ENCODE peak calls at places on chromosomes 1 and 21, in five cellular contexts. Y is DND-41, M is fibroblast of lung, L is K562, W is PC-3. E is an unnamed sample.

GRCh38 chr1:78005755-78006154 is 1.0 kb downstream of the DNAJB4 start:
- DNase-seq in Y (no peak), M (peak), L (peak), W (peak), E (no peak)

GRCh38 chr1:156709743-156710489 is 4.5 kb upstream of the CRABP2 start:
- DNase-seq in Y (no peak), M (peak), L (no peak), W (peak), E (peak)

GRCh38 chr1:90964444-90965035 is 57.3 kb downstream of the ZNF644 start:
- DNase-seq in Y (no peak), M (peak), L (peak), W (peak), E (no peak)

GRCh38 chr1:246782120-246782900 is 58.1 kb downstream of the SCCPDH start:
- DNase-seq in Y (peak), M (peak), L (peak), W (peak), E (no peak)

GRCh38 chr1:155272466-155273133 is 704 bp downstream of the CLK2 start:
- DNase-seq in Y (no peak), M (peak), L (no peak), W (peak), E (no peak)

GRCh38 chr1:93620169-93620840 is 61.3 kb downstream of the BCAR3 start:
- DNase-seq in Y (no peak), M (peak), L (no peak), W (no peak), E (no peak)

GRCh38 chr1:183285746-183286145 is 99.7 kb downstream of the LAMC2 start:
- DNase-seq in Y (no peak), M (no peak), L (no peak), W (no peak), E (no peak)

GRCh38 chr21:39238275-39238674 is 55.0 kb upstream of the PSMG1 start:
- DNase-seq in Y (no peak), M (peak), L (no peak), W (no peak), E (no peak)

GRCh38 chr1:233543338-233544255 is 70.3 kb upstream of the KCNK1 start:
- DNase-seq in Y (no peak), M (peak), L (peak), W (peak), E (peak)

GRCh38 chr1:171142451-171143121 is 42.5 kb upstream of the FMO2 start:
- DNase-seq in Y (no peak), M (peak), L (no peak), W (no peak), E (no peak)

GRCh38 chr1:152876827-152877226 is 1.3 kb upstream of the SMCP start:
- DNase-seq in Y (no peak), M (no peak), L (no peak), W (no peak), E (no peak)

GRCh38 chr1:2894381-2895041 is 93.0 kb upstream of the TTC34 start:
- DNase-seq in Y (no peak), M (no peak), L (no peak), W (no peak), E (no peak)

GRCh38 chr1:204806943-204807624 is 63.6 kb upstream of the NFASC start:
- DNase-seq in Y (peak), M (peak), L (peak), W (peak), E (peak)

GRCh38 chr1:147334292-147334691 is 91.8 kb downstream of the CHD1L start:
- DNase-seq in Y (no peak), M (no peak), L (peak), W (no peak), E (no peak)

GRCh38 chr21:38821248-38821647 is 15.5 kb downstream of the ETS2 start:
- DNase-seq in Y (no peak), M (no peak), L (no peak), W (no peak), E (no peak)

GRCh38 chr21:37737497-37737896 is 178.8 kb downstream of the KCNJ6 start:
- DNase-seq in Y (no peak), M (no peak), L (no peak), W (no peak), E (no peak)

GRCh38 chr1:207069858-207070506 is 16.9 kb downstream of the PFKFB2 start:
- DNase-seq in Y (no peak), M (no peak), L (no peak), W (no peak), E (no peak)

GRCh38 chr1:88462481-88463261 is 221.4 kb upstream of the PKN2 start:
- DNase-seq in Y (no peak), M (peak), L (no peak), W (peak), E (no peak)

GRCh38 chr1:185896863-185897262 is 162.7 kb downstream of the HMCN1 start:
- DNase-seq in Y (no peak), M (peak), L (no peak), W (no peak), E (no peak)

GRCh38 chr1:177278626-177279390 is 108.0 kb downstream of the BRINP2 start:
- DNase-seq in Y (no peak), M (peak), L (peak), W (no peak), E (no peak)

GRCh38 chr1:184387871-184388670 is 1.2 kb downstream of the C1orf21 start:
- DNase-seq in Y (no peak), M (peak), L (no peak), W (peak), E (peak)

GRCh38 chr1:32045770-32046169 is 27.0 kb upstream of the TMEM39B start:
- DNase-seq in Y (no peak), M (no peak), L (no peak), W (no peak), E (no peak)

GRCh38 chr1:165474196-165474595 is 29.3 kb upstream of the RXRG start:
- DNase-seq in Y (no peak), M (no peak), L (no peak), W (no peak), E (no peak)

GRCh38 chr21:37562920-37563640 is 196.5 kb downstream of the DYRK1A start:
- DNase-seq in Y (no peak), M (no peak), L (peak), W (no peak), E (no peak)

GRCh38 chr1:48996311-48996710 is 219.6 kb upstream of the BEND5 start:
- DNase-seq in Y (no peak), M (no peak), L (no peak), W (no peak), E (no peak)

GRCh38 chr1:37567023-37567422 is 10.3 kb downstream of the DNALI1 start:
- DNase-seq in Y (no peak), M (no peak), L (no peak), W (no peak), E (no peak)

GRCh38 chr1:92736395-92736794 is 48.5 kb downstream of the EVI5 start:
- DNase-seq in Y (no peak), M (no peak), L (peak), W (peak), E (peak)

GRCh38 chr1:235881930-235882700 is 15.4 kb upstream of the LYST start:
- DNase-seq in Y (no peak), M (no peak), L (no peak), W (no peak), E (no peak)

GRCh38 chr1:235883261-235883927 is 16.7 kb upstream of the LYST start:
- DNase-seq in Y (no peak), M (peak), L (no peak), W (peak), E (peak)

GRCh38 chr1:235878082-235878781 is 11.5 kb upstream of the LYST start:
- DNase-seq in Y (no peak), M (no peak), L (no peak), W (no peak), E (no peak)

GRCh38 chr1:235885654-235886238 is 19.0 kb upstream of the LYST start:
- DNase-seq in Y (no peak), M (no peak), L (no peak), W (no peak), E (no peak)

DNA sequence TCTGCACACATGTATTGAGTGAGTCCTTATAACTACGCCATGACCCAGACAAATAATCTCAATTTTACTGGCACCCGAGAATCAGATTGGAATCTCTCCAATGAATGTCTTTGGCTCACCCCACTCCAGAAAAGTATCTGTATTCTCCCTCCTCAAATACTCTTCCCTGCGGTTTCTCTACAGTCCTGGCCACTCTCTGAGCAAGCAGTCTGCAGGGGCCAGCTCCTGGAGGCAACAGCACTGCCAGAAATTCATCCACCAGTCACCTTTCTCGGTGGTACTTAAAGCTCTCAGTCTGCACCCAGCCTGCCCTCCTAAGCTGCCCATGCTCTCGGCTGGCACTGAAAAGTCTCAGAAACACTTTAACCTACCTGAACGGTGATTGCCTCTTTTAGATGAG is 16.1 kb upstream of the LYST start:
- DNase-seq in Y (no peak), M (peak), L (no peak), W (no peak), E (no peak)
- H3K4me3 ChIP-seq in Y (no peak), M (peak), L (no peak), W (no peak), E (peak)

DNA sequence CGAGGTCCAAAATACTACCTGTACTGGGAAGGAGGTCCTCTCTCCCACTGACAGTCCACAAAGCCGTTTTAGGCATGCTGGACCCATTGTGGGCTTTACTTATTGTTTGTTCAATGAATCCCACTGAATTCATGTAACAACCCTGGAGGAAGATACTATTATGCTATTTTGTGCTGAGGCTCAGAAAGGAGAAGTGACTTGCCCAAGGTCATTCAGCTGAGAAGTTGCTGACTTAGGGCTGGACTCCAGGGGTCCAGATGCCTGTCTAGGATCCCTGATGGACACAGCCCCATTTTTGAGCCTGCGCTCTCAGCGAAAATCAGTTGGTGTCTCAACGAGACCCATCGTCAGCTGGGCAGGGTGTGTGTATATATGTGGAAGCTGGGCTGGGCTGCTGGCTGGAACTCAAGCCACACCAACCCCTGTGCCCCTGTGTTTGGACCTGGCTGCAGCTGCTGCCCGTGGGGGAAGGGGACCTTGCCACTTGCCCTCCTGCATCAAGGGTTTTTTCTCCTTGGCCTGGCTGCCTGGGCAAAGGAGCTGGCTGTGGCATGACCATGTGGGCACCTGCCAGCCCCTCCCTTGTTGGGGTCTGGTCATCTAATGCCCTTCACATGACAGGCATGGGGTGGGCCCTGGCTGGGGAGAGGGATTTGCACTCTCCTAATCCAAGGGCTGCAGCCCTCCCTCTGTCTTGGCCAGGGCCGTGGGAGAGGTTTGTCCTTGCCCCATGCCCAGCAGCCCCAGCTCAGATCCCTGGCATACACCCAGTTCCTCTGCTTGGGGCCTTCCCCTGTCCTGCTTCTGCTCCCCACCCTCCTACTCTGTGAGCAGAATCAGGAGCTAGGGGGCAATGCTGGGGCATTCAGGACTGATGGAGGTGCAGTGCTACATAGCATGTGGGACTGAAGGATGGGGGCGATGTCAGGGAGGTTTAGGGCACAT is 15.1 kb downstream of the KCNQ4 start:
- DNase-seq in Y (no peak), M (no peak), L (no peak), W (no peak), E (no peak)
- H3K4me2 ChIP-seq in Y (no peak), M (no peak), L (no peak), W (no peak), E (no peak)

GRCh38 chr1:118979754-118980270 is 8.3 kb downstream of the TBX15 start:
- DNase-seq in Y (no peak), M (no peak), L (no peak), W (no peak), E (no peak)
- TF ChIP-seq EZH2 in Y (no peak), M (peak), L (no peak), W (no peak), E (no peak)

GRCh38 chr1:223133301-223133823 is 9.7 kb downstream of the TLR5 start:
- DNase-seq in Y (no peak), M (no peak), L (no peak), W (no peak), E (no peak)
- H3K4me3 ChIP-seq in Y (no peak), M (no peak), L (no peak), W (peak), E (peak)

GRCh38 chr21:30468912-30469812 is 11.0 kb downstream of the KRTAP19-1 start:
- DNase-seq in Y (no peak), M (no peak), L (no peak), W (no peak), E (no peak)

GRCh38 chr21:30463713-30464112 is 16.5 kb downstream of the KRTAP19-1 start:
- DNase-seq in Y (no peak), M (no peak), L (no peak), W (peak), E (no peak)
- H3K4me2 ChIP-seq in Y (no peak), M (no peak), L (no peak), W (no peak), E (no peak)

DNA sequence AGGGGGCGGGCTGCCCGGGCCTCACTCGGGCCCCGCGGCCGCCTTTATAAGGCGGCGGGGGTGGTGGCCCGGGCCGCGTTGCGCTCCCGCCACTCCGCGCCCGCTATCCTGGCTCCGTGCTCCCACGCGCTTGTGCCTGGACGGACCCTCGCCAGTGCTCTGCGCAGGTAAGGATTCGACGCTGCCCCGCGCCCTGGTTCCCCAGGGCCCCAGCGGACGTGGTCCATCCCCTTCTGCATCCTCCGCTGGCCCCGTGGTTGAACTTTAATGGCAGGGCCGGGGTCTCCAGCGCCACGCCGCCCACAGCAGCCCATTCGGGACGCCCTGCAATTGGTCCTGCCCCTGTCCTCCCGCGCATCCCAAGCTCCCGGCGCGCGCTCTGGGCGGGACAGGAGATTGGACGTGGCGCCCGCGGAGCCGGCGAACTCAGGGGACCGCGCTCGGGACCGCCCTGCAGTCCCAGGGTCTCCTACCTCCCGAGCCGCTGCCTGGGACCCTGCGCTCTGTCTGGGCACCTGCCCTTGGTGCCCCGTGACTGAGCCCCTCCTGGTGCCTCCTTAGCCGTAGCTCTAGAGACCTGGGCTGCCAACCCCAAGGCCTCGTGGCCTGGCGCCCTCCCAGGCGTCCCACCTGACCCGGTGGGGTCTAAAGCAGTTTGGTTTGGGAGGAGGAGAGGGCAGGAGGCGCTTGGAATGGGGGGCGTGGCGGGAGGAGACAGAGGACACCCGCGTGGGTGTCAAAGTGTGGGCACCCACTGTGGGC is at the start of gene ALPL:
- DNase-seq in Y (no peak), M (no peak), L (no peak), W (no peak), E (no peak)
- TF ChIP-seq EZH2 in Y (no peak), M (peak), L (no peak), W (no peak), E (no peak)

E was measured in PC-9.